ENCODE peak calls at places on chromosomes 6 and 20, in five cellular contexts. One of them, this sample, is unnamed.
A peak's percentile ranks its signal among the peaks of the same experiment; 100 is the strongest.

GRCh38 chr6:125871365-125871764 is 80.6 kb downstream of the NCOA7 start:
- DNase-seq in endothelial cell of umbilical vein: no peak
- DNase-seq in ascending aorta: no peak
- DNase-seq in thyroid gland: no peak
- DNase-seq in WERI-Rb-1: no peak
- DNase-seq in this sample: no peak

GRCh38 chr6:162532283-162533008 is 195.1 kb downstream of the PRKN start:
- DNase-seq in endothelial cell of umbilical vein: no peak
- DNase-seq in ascending aorta: no peak
- DNase-seq in thyroid gland: no peak
- DNase-seq in WERI-Rb-1: no peak
- DNase-seq in this sample: no peak

GRCh38 chr6:39847216-39847615 is 55.0 kb downstream of the DAAM2 start:
- DNase-seq in endothelial cell of umbilical vein: no peak
- DNase-seq in ascending aorta: peak; percentile 86
- DNase-seq in thyroid gland: peak; percentile 50
- DNase-seq in WERI-Rb-1: no peak
- DNase-seq in this sample: peak; percentile 47

GRCh38 chr6:170264086-170264485 is 26.8 kb downstream of the DLL1 start:
- DNase-seq in endothelial cell of umbilical vein: no peak
- DNase-seq in ascending aorta: no peak
- DNase-seq in thyroid gland: no peak
- DNase-seq in WERI-Rb-1: no peak
- DNase-seq in this sample: no peak

GRCh38 chr20:52953020-52953419 is 19.1 kb upstream of the TSHZ2 start:
- DNase-seq in endothelial cell of umbilical vein: no peak
- DNase-seq in ascending aorta: no peak
- DNase-seq in thyroid gland: no peak
- DNase-seq in WERI-Rb-1: no peak
- DNase-seq in this sample: no peak

GRCh38 chr20:40536866-40537265 is 152.2 kb downstream of the MAFB start:
- DNase-seq in endothelial cell of umbilical vein: no peak
- DNase-seq in ascending aorta: no peak
- DNase-seq in thyroid gland: no peak
- DNase-seq in WERI-Rb-1: no peak
- DNase-seq in this sample: peak; percentile 1

GRCh38 chr6:83847179-83847578 is 6.0 kb upstream of the RIPPLY2 start:
- DNase-seq in endothelial cell of umbilical vein: no peak
- DNase-seq in ascending aorta: no peak
- DNase-seq in thyroid gland: no peak
- DNase-seq in WERI-Rb-1: no peak
- DNase-seq in this sample: no peak

GRCh38 chr6:134436281-134436815 is 118.4 kb upstream of the SGK1 start:
- DNase-seq in endothelial cell of umbilical vein: peak; percentile 94
- DNase-seq in ascending aorta: peak; percentile 78
- DNase-seq in thyroid gland: peak; percentile 73
- DNase-seq in WERI-Rb-1: no peak
- DNase-seq in this sample: peak; percentile 98

GRCh38 chr20:50724851-50725721 is 6.3 kb upstream of the PARD6B start:
- DNase-seq in endothelial cell of umbilical vein: no peak
- DNase-seq in ascending aorta: peak; percentile 94
- DNase-seq in thyroid gland: peak; percentile 75
- DNase-seq in WERI-Rb-1: peak; percentile 92
- DNase-seq in this sample: peak; percentile 97

GRCh38 chr6:160088774-160089533 is 32.7 kb upstream of the SLC22A1 start:
- DNase-seq in endothelial cell of umbilical vein: no peak
- DNase-seq in ascending aorta: no peak
- DNase-seq in thyroid gland: no peak
- DNase-seq in WERI-Rb-1: no peak
- DNase-seq in this sample: no peak

GRCh38 chr20:17024513-17025105 is 202.2 kb upstream of the PCSK2 start:
- DNase-seq in endothelial cell of umbilical vein: no peak
- DNase-seq in ascending aorta: no peak
- DNase-seq in thyroid gland: no peak
- DNase-seq in WERI-Rb-1: no peak
- DNase-seq in this sample: no peak

GRCh38 chr20:9301129-9302072 is 213.0 kb upstream of the LAMP5 start:
- DNase-seq in endothelial cell of umbilical vein: peak; percentile 70
- DNase-seq in ascending aorta: no peak
- DNase-seq in thyroid gland: peak; percentile 11
- DNase-seq in WERI-Rb-1: no peak
- DNase-seq in this sample: peak; percentile 89
- TF ChIP-seq CTCF in endothelial cell of umbilical vein: no peak
- TF ChIP-seq CTCF in ascending aorta: no peak
- TF ChIP-seq CTCF in thyroid gland: no peak
- TF ChIP-seq CTCF in WERI-Rb-1: no peak
- TF ChIP-seq CTCF in this sample: no peak

GRCh38 chr20:24673678-24674570 is 204.5 kb downstream of the SYNDIG1 start:
- DNase-seq in endothelial cell of umbilical vein: no peak
- DNase-seq in ascending aorta: peak; percentile 45
- DNase-seq in thyroid gland: no peak
- DNase-seq in WERI-Rb-1: no peak
- DNase-seq in this sample: peak; percentile 70
- H3K4me3 ChIP-seq in endothelial cell of umbilical vein: no peak overlapping the region
- H3K4me3 ChIP-seq in ascending aorta: no peak overlapping the region
- H3K4me3 ChIP-seq in thyroid gland: no peak overlapping the region
- H3K4me3 ChIP-seq in WERI-Rb-1: no peak overlapping the region
- H3K4me3 ChIP-seq in this sample: no peak overlapping the region

GRCh38 chr20:45821942-45822341 is 5.2 kb downstream of the TNNC2 start:
- DNase-seq in endothelial cell of umbilical vein: no peak
- DNase-seq in ascending aorta: no peak
- DNase-seq in thyroid gland: no peak
- DNase-seq in WERI-Rb-1: no peak
- DNase-seq in this sample: no peak

GRCh38 chr20:45826381-45827019 is 612 bp downstream of the TNNC2 start:
- DNase-seq in endothelial cell of umbilical vein: no peak
- DNase-seq in ascending aorta: peak; percentile 74
- DNase-seq in thyroid gland: peak; percentile 68
- DNase-seq in WERI-Rb-1: peak; percentile 57
- DNase-seq in this sample: peak; percentile 26

GRCh38 chr20:45822863-45823262 is 4.2 kb downstream of the TNNC2 start:
- DNase-seq in endothelial cell of umbilical vein: no peak
- DNase-seq in ascending aorta: no peak
- DNase-seq in thyroid gland: peak; percentile 56
- DNase-seq in WERI-Rb-1: peak; percentile 29
- DNase-seq in this sample: peak; percentile 16

GRCh38 chr20:45827030-45827652 is at the start of gene TNNC2:
- DNase-seq in endothelial cell of umbilical vein: no peak
- DNase-seq in ascending aorta: no peak
- DNase-seq in thyroid gland: no peak
- DNase-seq in WERI-Rb-1: no peak
- DNase-seq in this sample: no peak

DNA sequence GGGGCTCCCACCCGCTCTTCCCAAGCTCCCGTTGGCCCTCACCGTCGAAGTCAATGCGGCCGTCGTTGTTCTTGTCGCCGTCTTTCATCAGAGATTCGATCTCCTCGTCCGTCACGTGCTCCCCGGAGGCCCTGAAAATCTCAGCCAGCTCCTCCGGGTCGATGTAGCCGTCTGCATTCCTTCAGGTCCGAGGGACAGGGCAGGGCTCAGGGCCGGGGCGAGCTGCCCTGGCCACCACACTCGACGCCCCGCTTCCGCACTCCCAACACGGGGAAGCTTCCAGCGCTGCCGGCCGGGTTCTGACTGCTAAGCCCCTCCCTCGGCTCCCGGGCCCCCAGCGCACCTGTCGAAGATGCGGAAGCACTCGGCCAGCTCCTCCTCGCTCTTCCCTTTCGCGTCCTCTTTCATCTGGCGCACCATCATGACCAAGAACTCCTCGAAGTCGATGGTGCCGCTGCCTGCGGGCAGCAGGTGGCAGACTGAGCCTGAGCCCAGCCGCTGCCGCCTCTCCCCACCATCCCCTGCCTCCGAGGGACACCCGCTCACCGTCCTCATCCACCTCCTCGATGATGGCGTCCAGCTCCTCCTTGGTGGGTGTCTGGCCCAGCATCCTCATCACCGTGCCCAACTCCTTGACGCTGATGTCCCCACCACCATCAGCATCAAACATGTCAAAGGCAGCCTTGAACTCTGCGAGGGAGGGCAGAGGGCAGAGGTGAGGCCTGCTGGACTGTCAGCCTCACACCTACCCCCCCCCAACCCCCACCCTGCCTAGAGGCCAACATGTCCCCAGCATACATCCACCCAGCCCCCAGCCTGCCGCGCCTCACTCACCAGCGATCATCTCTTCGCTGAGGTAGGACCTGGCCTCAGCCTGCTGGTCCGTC is 2.9 kb downstream of the TNNC2 start:
- DNase-seq in endothelial cell of umbilical vein: peak; percentile 46
- DNase-seq in ascending aorta: no peak
- DNase-seq in thyroid gland: peak; percentile 44
- DNase-seq in WERI-Rb-1: peak; percentile 60
- DNase-seq in this sample: peak; percentile 56
- TF ChIP-seq CTCF in endothelial cell of umbilical vein: peak; percentile 75
- TF ChIP-seq CTCF in ascending aorta: no peak
- TF ChIP-seq CTCF in thyroid gland: peak; percentile 49
- TF ChIP-seq CTCF in WERI-Rb-1: peak; percentile 63
- TF ChIP-seq CTCF in this sample: peak; percentile 44

GRCh38 chr6:6348251-6348650 is 27.8 kb upstream of the F13A1 start:
- DNase-seq in endothelial cell of umbilical vein: no peak
- DNase-seq in ascending aorta: no peak
- DNase-seq in thyroid gland: no peak
- DNase-seq in WERI-Rb-1: no peak
- DNase-seq in this sample: no peak
- H3K4me3 ChIP-seq in endothelial cell of umbilical vein: no peak overlapping the region
- H3K4me3 ChIP-seq in ascending aorta: no peak overlapping the region
- H3K4me3 ChIP-seq in thyroid gland: no peak overlapping the region
- H3K4me3 ChIP-seq in WERI-Rb-1: no peak overlapping the region
- H3K4me3 ChIP-seq in this sample: no peak overlapping the region

GRCh38 chr6:85354761-85355618 is 94.9 kb upstream of the NT5E start:
- DNase-seq in endothelial cell of umbilical vein: peak; percentile 78
- DNase-seq in ascending aorta: peak; percentile 87
- DNase-seq in thyroid gland: peak; percentile 77
- DNase-seq in WERI-Rb-1: peak; percentile 81
- DNase-seq in this sample: peak; percentile 80
- TF ChIP-seq CTCF in endothelial cell of umbilical vein: peak; percentile 80
- TF ChIP-seq CTCF in ascending aorta: peak; percentile 97
- TF ChIP-seq CTCF in thyroid gland: peak; percentile 92
- TF ChIP-seq CTCF in WERI-Rb-1: peak; percentile 77
- TF ChIP-seq CTCF in this sample: peak; percentile 85

DNA sequence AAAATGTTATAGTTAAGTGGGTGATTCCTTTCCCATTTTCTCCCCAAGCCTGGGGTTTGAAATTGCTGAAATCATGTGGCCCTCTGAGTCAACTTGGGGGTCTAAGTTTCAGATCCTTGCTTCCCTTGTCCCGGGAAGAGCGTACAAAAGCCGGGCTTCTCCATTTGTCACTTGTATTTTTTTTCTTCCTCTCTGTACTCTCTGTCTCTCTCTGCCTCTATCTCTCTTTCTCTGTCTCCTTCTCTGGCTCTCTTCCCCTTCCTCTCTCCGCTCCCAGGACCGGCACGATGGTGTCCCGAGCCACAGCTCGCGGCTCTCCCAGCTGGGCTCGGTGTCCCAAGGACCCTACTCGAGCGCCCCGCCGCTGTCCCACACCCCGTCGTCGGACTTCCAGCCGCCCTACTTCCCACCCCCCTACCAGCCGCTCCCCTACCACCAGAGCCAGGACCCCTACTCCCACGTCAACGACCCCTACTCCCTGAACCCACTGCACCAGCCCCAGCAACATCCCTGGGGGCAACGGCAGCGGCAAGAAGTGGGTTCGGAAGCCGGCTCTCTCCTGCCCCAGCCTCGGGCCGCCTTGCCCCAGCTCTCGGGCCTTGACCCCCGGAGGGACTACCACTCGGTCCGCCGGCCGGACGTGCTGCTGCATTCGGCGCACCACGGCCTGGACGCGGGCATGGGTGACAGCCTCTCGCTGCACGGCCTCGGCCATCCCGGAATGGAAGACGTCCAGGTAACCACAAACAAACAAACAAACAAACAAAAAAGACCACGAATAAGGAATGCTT is 4.7 kb downstream of the TFAP2B start:
- DNase-seq in endothelial cell of umbilical vein: no peak
- DNase-seq in ascending aorta: no peak
- DNase-seq in thyroid gland: no peak
- DNase-seq in WERI-Rb-1: no peak
- DNase-seq in this sample: no peak
- H3K4me3 ChIP-seq in endothelial cell of umbilical vein: no peak overlapping the region
- H3K4me3 ChIP-seq in ascending aorta: no peak overlapping the region
- H3K4me3 ChIP-seq in thyroid gland: no peak overlapping the region
- H3K4me3 ChIP-seq in WERI-Rb-1: no peak overlapping the region
- H3K4me3 ChIP-seq in this sample: no peak overlapping the region

This sample was measured in fibroblast of pulmonary artery.